ENCODE peak calls at places on chromosomes 7 and 10, in six cellular contexts. U, O, L, P, D and T are unnamed samples. For H3K4me1, the result is how much of the 10 kb centered on the place peaks cover.

GRCh38 chr10:96986200-96986856 is 154.2 kb downstream of the LCOR start:
- DNase-seq in U (no peak), O (peak), L (no peak), P (no peak), D (no peak), T (no peak)

GRCh38 chr7:93559624-93560491 is 14.7 kb downstream of the CALCR start:
- DNase-seq in U (no peak), O (no peak), L (no peak), P (no peak), D (no peak), T (no peak)

GRCh38 chr7:18109762-18110161 is 82.1 kb upstream of the PRPS1L1 start:
- DNase-seq in U (no peak), O (no peak), L (no peak), P (no peak), D (no peak), T (no peak)

GRCh38 chr10:33216661-33217427 is 117.6 kb downstream of the NRP1 start:
- DNase-seq in U (no peak), O (peak), L (no peak), P (no peak), D (no peak), T (no peak)

GRCh38 chr7:83469076-83469475 is 179.9 kb downstream of the SEMA3E start:
- DNase-seq in U (no peak), O (peak), L (no peak), P (no peak), D (no peak), T (no peak)

GRCh38 chr7:12067156-12067831 is 143.8 kb upstream of the TMEM106B start:
- DNase-seq in U (peak), O (no peak), L (peak), P (peak), D (no peak), T (peak)

GRCh38 chr7:155104913-155105312 is 34.8 kb downstream of the HTR5A start:
- DNase-seq in U (no peak), O (no peak), L (no peak), P (no peak), D (no peak), T (no peak)

GRCh38 chr10:64271983-64272382 is 750.8 kb downstream of the REEP3 start:
- DNase-seq in U (no peak), O (no peak), L (no peak), P (no peak), D (no peak), T (peak)

GRCh38 chr10:33031815-33032320 is 73.8 kb upstream of the ITGB1 start:
- DNase-seq in U (no peak), O (no peak), L (no peak), P (no peak), D (no peak), T (no peak)

GRCh38 chr10:124693396-124693795 is 50.8 kb downstream of the FAM53B start:
- DNase-seq in U (no peak), O (no peak), L (peak), P (no peak), D (no peak), T (no peak)

GRCh38 chr10:27558612-27559020 is 54.5 kb downstream of the RAB18 start:
- DNase-seq in U (peak), O (peak), L (peak), P (peak), D (no peak), T (peak)

GRCh38 chr10:24496066-24496465 is 227.6 kb downstream of the ARHGAP21 start:
- DNase-seq in U (no peak), O (no peak), L (no peak), P (no peak), D (no peak), T (no peak)

GRCh38 chr7:40200791-40201190 is 66.0 kb downstream of the SUGCT start:
- DNase-seq in U (no peak), O (peak), L (no peak), P (no peak), D (no peak), T (no peak)

GRCh38 chr7:40202851-40203250 is 68.0 kb downstream of the SUGCT start:
- DNase-seq in U (no peak), O (no peak), L (no peak), P (no peak), D (no peak), T (no peak)

GRCh38 chr7:40197527-40197926 is 62.7 kb downstream of the SUGCT start:
- DNase-seq in U (no peak), O (no peak), L (no peak), P (no peak), D (no peak), T (no peak)

GRCh38 chr7:40194743-40195142 is 59.9 kb downstream of the SUGCT start:
- DNase-seq in U (no peak), O (peak), L (no peak), P (no peak), D (no peak), T (no peak)

DNA sequence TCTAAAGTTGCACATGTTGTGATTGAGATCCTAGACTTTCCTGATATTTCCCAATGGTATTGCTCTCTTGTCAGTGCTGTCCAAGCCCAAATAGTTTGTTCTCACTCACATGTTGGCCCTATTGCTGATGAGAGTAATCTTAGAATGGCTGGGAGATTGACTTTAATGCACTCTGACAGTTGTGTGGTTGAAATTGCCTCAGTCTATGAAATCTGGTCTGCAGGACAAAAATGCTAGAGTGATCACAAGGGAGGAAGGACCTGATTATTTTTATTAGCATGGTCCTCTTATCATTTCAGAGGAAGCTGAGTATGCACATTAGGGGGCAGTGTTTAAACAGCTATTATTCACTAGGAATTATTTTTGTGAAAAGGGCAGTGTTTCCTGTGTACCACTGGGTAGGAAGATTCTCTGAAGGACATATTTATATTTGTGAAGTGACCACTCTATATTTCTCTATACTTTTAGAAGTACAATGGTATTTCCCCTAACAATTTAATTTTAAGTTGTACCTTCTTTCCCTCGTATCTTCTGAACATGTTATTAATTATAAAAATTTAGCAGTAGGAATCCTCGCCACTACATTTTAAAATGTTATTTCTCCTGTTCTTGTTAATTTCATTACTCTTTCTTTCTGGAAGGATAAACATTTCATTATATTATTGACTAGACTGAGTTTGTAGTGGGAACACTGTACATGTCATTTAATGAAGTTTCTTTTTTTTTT is 64.4 kb downstream of the SUGCT start:
- DNase-seq in U (no peak), O (no peak), L (peak), P (no peak), D (no peak), T (no peak)
- TF ChIP-seq CTCF in U (no peak), O (peak), L (peak), P (peak), D (peak), T (peak)

GRCh38 chr10:47264797-47265281 is 35.2 kb upstream of the GDF10 start:
- DNase-seq in U (no peak), O (no peak), L (no peak), P (no peak), D (peak), T (no peak)
- H3K4me3 ChIP-seq in U (no peak), O (no peak), L (no peak), P (no peak), D (no peak), T (no peak)

GRCh38 chr7:133583545-133584171 is 330.8 kb downstream of the EXOC4 start:
- DNase-seq in U (no peak), O (no peak), L (no peak), P (no peak), D (no peak), T (no peak)

GRCh38 chr7:133585003-133585668 is 332.3 kb downstream of the EXOC4 start:
- DNase-seq in U (no peak), O (no peak), L (no peak), P (no peak), D (no peak), T (no peak)

GRCh38 chr7:133586253-133586652 is 333.4 kb downstream of the EXOC4 start:
- DNase-seq in U (no peak), O (no peak), L (no peak), P (no peak), D (no peak), T (no peak)

GRCh38 chr7:133582766-133583523 is 330.1 kb downstream of the EXOC4 start:
- DNase-seq in U (no peak), O (peak), L (no peak), P (no peak), D (no peak), T (no peak)
- H3K4me1 ChIP-seq in U (under half), O (under half), L (under half), P (under half), D (under half), T (under half)

GRCh38 chr10:72025400-72025799 is 61.2 kb downstream of the CHST3 start:
- DNase-seq in U (no peak), O (peak), L (no peak), P (no peak), D (no peak), T (no peak)

GRCh38 chr10:72025832-72026231 is 61.6 kb downstream of the CHST3 start:
- DNase-seq in U (no peak), O (peak), L (no peak), P (no peak), D (no peak), T (no peak)

GRCh38 chr10:72026251-72026650 is 62.1 kb downstream of the CHST3 start:
- DNase-seq in U (no peak), O (peak), L (no peak), P (no peak), D (no peak), T (no peak)

GRCh38 chr10:72029414-72029813 is 58.9 kb downstream of the SPOCK2 start:
- DNase-seq in U (no peak), O (peak), L (no peak), P (no peak), D (no peak), T (no peak)

DNA sequence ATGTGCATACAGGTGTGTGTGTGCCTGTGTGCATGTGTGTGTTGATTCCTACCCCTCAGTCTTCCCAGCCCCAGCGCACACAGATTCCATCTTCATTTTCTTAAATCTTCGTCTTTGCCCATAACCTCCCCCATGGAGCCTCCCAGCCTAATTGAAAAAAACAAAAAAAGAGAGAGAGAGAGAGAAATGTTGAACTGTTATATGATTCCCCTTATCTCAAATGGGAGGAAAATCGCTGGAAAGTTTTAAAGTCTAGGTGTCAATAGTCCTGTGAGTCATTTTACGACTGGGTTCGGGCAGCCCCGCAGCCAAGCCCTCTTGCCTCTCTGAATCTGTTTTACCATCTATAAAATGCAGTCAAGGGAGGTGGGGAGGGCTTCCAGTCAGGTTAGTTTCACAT is 60.9 kb downstream of the SPOCK2 start:
- DNase-seq in U (peak), O (peak), L (no peak), P (peak), D (no peak), T (no peak)
- TF ChIP-seq CTCF in U (no peak), O (no peak), L (no peak), P (no peak), D (no peak), T (no peak)

GRCh38 chr10:122308487-122309141 is 37.5 kb downstream of the BTBD16 start:
- DNase-seq in U (peak), O (no peak), L (no peak), P (no peak), D (no peak), T (peak)
- H3K4me3 ChIP-seq in U (peak), O (peak), L (no peak), P (peak), D (no peak), T (no peak)